ENCODE peak calls at places on chromosome 6, in four cellular contexts. C is transverse colon, I is endothelial cell of umbilical vein, N is prostate gland. U is an unnamed sample.

GRCh38 chr6:31582230-31582601 is at the start of gene LTB:
- DNase-seq in C (peak; percentile 41), I (no peak), N (no peak), U (no peak)

GRCh38 chr6:73032586-73032985 is 192.7 kb downstream of the KHDC1L start:
- DNase-seq in C (no peak), I (no peak), N (no peak), U (no peak)

GRCh38 chr6:125945378-125946141 is 11.0 kb upstream of the HINT3 start:
- DNase-seq in C (no peak), I (peak; percentile 59), N (no peak), U (no peak)

GRCh38 chr6:166707045-166707444 is 80.0 kb upstream of the RPS6KA2 start:
- DNase-seq in C (peak; percentile 24), I (peak; percentile 54), N (no peak), U (no peak)

GRCh38 chr6:42960243-42961019 is at the start of gene GNMT:
- DNase-seq in C (peak; percentile 82), I (peak; percentile 42), N (peak; percentile 90), U (peak; percentile 58)

GRCh38 chr6:27495386-27496135 is 22.7 kb upstream of the ZNF184 start:
- DNase-seq in C (no peak), I (peak; percentile 58), N (no peak), U (no peak)

GRCh38 chr6:21593927-21594421 is 423 bp downstream of the SOX4 start:
- DNase-seq in C (peak; percentile 41), I (no peak), N (peak; percentile 29), U (peak; percentile 28)

GRCh38 chr6:107132330-107132954 is 17.1 kb upstream of the BEND3 start:
- DNase-seq in C (no peak), I (peak; percentile 32), N (no peak), U (no peak)

GRCh38 chr6:167570460-167571400 is 245.8 kb downstream of the TTLL2 start:
- DNase-seq in C (no peak), I (no peak), N (no peak), U (peak; percentile 42)

GRCh38 chr6:116963972-116964371 is 86.9 kb downstream of the RFX6 start:
- DNase-seq in C (peak; percentile 26), I (no peak), N (peak; percentile 28), U (no peak)

GRCh38 chr6:71034578-71034977 is 77.7 kb upstream of the B3GAT2 start:
- DNase-seq in C (no peak), I (no peak), N (no peak), U (no peak)

GRCh38 chr6:102746941-102747340 is 1353.4 kb downstream of the GRIK2 start:
- DNase-seq in C (no peak), I (no peak), N (no peak), U (no peak)

GRCh38 chr6:17291778-17292177 is 10.6 kb downstream of the RBM24 start:
- DNase-seq in C (no peak), I (no peak), N (no peak), U (no peak)

GRCh38 chr6:30957716-30958115 is 16.9 kb downstream of the MUCL3 start:
- DNase-seq in C (no peak), I (no peak), N (no peak), U (no peak)

GRCh38 chr6:12172572-12172971 is 117.6 kb upstream of the EDN1 start:
- DNase-seq in C (no peak), I (no peak), N (no peak), U (no peak)

GRCh38 chr6:140366991-140367390 is 992.5 kb upstream of the CITED2 start:
- DNase-seq in C (no peak), I (peak; percentile 39), N (no peak), U (no peak)

GRCh38 chr6:111666812-111667211 is 61.1 kb upstream of the TRAF3IP2 start:
- DNase-seq in C (no peak), I (peak; percentile 82), N (no peak), U (no peak)

GRCh38 chr6:34182751-34183531 is 37.1 kb upstream of the GRM4 start:
- DNase-seq in C (peak; percentile 36), I (no peak), N (no peak), U (no peak)

GRCh38 chr6:62367601-62368000 is 81.6 kb upstream of the KHDRBS2 start:
- DNase-seq in C (no peak), I (no peak), N (no peak), U (no peak)

GRCh38 chr6:146146836-146147235 is 118.0 kb downstream of the GRM1 start:
- DNase-seq in C (no peak), I (no peak), N (no peak), U (no peak)

GRCh38 chr6:31958412-31958740 is 395 bp downstream of the NELFE start:
- DNase-seq in C (no peak), I (no peak), N (no peak), U (no peak)

GRCh38 chr6:23091795-23092194 is 522.4 kb downstream of the HDGFL1 start:
- DNase-seq in C (no peak), I (no peak), N (no peak), U (no peak)

GRCh38 chr6:2498224-2498623 is 252.5 kb downstream of the MYLK4 start:
- DNase-seq in C (no peak), I (peak; percentile 63), N (no peak), U (no peak)

GRCh38 chr6:126339796-126340750 is at the start of gene CENPW:
- DNase-seq in C (peak; percentile 93), I (peak; percentile 92), N (peak; percentile 75), U (peak; percentile 87)

GRCh38 chr6:160519603-160520042 is 144.5 kb downstream of the LPA start:
- DNase-seq in C (no peak), I (peak; percentile 58), N (no peak), U (no peak)

GRCh38 chr6:41712651-41713103 is 22.7 kb downstream of the TFEB start:
- DNase-seq in C (no peak), I (no peak), N (peak; percentile 85), U (peak; percentile 77)

GRCh38 chr6:119328866-119329806 is 20.4 kb downstream of the MAN1A1 start:
- DNase-seq in C (no peak), I (no peak), N (no peak), U (no peak)

GRCh38 chr6:1024587-1024986 is 287.3 kb upstream of the FOXQ1 start:
- DNase-seq in C (peak; percentile 17), I (no peak), N (peak; percentile 84), U (no peak)

DNA sequence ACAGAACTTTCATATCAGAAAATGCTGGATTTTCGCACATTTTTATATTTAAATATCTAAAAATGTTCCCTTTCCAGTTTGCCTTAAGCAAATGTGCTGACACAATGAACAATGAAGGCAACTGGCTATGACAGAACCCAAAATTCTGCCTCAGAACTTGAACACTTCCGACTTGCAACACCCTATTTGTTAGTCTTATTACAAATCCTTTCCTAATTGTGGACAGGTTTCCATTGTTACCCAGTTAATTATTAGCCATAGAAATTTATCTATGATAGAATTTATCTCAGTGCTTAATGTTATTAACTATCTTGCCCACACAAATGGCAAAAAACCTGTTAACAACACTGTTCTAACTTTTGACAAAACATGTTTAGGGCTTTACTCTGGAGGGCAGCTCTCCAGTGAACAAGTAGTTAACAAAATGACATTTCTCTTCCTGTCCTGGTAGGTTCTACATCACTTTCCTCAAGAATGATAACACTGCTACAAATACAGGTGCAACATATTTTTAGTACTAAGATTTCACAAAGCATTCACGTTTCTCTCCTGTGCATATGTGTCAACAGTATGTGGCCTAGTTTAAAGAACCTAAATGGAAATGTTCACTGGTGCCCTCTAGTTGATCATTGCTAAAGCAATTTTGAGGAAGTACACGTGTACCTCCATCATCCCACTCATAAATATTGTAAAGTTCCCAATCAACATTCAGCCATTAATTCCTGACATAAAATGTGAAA is 58.4 kb downstream of the HIVEP2 start:
- DNase-seq in C (no peak), I (peak; percentile 75), N (no peak), U (no peak)
- H3K27ac ChIP-seq in C (peak overlapping the region; percentile 60), I (no peak overlapping the region), N (no peak overlapping the region), U (peak overlapping the region; percentile 81)

GRCh38 chr6:97048771-97049170 is 124.2 kb downstream of the KLHL32 start:
- DNase-seq in C (no peak), I (no peak), N (no peak), U (no peak)
- TF ChIP-seq POLR2AphosphoS5 in C (no peak), I (no peak), N (no peak), U (no peak)

DNA sequence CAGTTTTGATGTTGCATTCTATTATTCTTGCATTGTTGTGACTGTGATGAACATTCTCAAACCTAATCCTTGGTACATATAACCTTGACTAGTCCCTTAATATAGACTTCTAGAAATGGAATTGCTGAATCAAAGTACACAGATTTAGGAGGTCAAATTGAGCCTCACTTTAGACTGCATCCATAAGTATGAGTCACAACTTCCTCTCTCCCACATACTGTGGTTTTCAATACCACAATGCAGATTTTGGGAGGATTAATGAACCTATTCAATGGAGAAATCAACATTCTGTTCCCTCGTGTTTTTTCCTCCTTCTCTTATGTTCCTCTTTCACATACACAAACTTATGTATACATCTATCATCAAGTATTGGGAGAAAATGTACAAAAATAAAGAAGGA is 212.4 kb downstream of the MOXD1 start:
- DNase-seq in C (no peak), I (peak; percentile 51), N (no peak), U (no peak)
- H3K27ac ChIP-seq in C (no peak overlapping the region), I (peak overlapping the region; percentile 17), N (no peak overlapping the region), U (no peak overlapping the region)

DNA sequence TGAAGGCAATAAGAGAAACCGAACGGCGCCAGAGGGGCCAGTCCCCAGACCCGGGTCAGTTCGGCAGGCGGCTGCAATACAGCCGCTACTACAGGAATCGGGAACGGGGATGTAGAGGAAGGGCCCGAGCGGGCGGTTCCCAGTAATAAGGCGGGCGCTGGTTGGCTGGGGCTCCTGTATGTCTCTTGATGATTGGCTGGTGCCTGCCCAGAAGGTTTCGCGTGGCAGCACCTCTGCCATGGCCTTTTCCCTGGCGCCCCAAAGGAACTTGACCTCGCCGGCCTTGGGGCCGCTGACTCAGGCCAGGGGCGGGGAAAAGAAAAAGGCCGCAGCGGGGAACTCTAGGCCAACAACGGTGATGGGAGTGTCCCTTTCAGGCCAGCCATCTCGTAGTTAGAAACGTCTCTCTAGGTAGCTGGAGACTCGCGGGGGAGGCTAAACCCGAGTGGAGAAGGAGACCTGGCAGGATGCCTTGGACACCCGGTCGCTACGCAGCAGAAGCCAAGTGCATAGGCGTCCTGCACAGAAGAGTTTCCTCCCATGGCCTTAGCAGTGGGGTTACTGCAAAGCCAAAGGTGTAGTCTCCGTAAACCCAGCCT is at the start of gene IBTK:
- DNase-seq in C (peak; percentile 96), I (peak; percentile 93), N (peak; percentile 93), U (peak; percentile 96)
- TF ChIP-seq POLR2AphosphoS5 in C (peak; percentile 57), I (peak; percentile 61), N (peak; percentile 79), U (peak; percentile 60)

GRCh38 chr6:10402648-10403311 is 12.1 kb downstream of the TFAP2A start:
- DNase-seq in C (no peak), I (no peak), N (no peak), U (no peak)
- H3K27ac ChIP-seq in C (no peak overlapping the region), I (no peak overlapping the region), N (peak overlapping the region; percentile 57), U (peak overlapping the region; percentile 96)